ENCODE peak calls at places on chromosomes 6 and 20, in five cellular contexts. U, Q, V, E and K are unnamed samples.

GRCh38 chr6:90168693-90169131 is 127.9 kb downstream of the BACH2 start:
- DNase-seq in V (no peak), E (no peak), U (no peak), Q (no peak), K (no peak)

GRCh38 chr6:2221724-2222274 is 23.6 kb downstream of the GMDS start:
- DNase-seq in V (no peak), Q (no peak), U (no peak), E (no peak), K (no peak)

GRCh38 chr20:1375515-1375914 is 17.3 kb downstream of the FKBP1A start:
- DNase-seq in Q (no peak), V (no peak), U (no peak), E (no peak), K (no peak)

GRCh38 chr6:39208233-39208720 is 21.0 kb downstream of the KCNK5 start:
- DNase-seq in U (no peak), Q (no peak), E (no peak), V (no peak), K (no peak)

GRCh38 chr20:58025233-58025632 is 203.2 kb downstream of the ANKRD60 start:
- DNase-seq in V (no peak), Q (peak), E (no peak), U (no peak), K (no peak)

GRCh38 chr6:36912583-36912982 is 26.8 kb downstream of the C6orf89 start:
- DNase-seq in V (no peak), Q (no peak), E (no peak), U (peak), K (no peak)

GRCh38 chr6:98764378-98764911 is 69.9 kb upstream of the POU3F2 start:
- DNase-seq in E (no peak), U (no peak), Q (no peak), V (no peak), K (no peak)

GRCh38 chr20:14245368-14245970 is 91.9 kb downstream of the FLRT3 start:
- DNase-seq in U (no peak), E (no peak), Q (no peak), V (no peak), K (no peak)

GRCh38 chr6:157293780-157294179 is 29.5 kb downstream of the TMEM242 start:
- DNase-seq in U (no peak), E (no peak), Q (no peak), V (no peak), K (no peak)

GRCh38 chr6:81791756-81792155 is 39.3 kb upstream of the TENT5A start:
- DNase-seq in E (no peak), V (no peak), U (no peak), Q (no peak), K (no peak)

GRCh38 chr6:156942266-156942665 is 165.1 kb downstream of the ARID1B start:
- DNase-seq in Q (no peak), V (peak), U (no peak), E (no peak), K (peak)

GRCh38 chr20:47133809-47134456 is 222.6 kb downstream of the ZMYND8 start:
- DNase-seq in U (no peak), Q (no peak), E (peak), V (no peak), K (peak)

GRCh38 chr20:33317424-33318095 is 34.5 kb downstream of the BPIFB1 start:
- DNase-seq in U (no peak), E (no peak), V (no peak), Q (no peak), K (no peak)

GRCh38 chr6:136784910-136785746 is 7.1 kb downstream of the MAP3K5 start:
- DNase-seq in U (peak), Q (peak), V (no peak), E (peak), K (no peak)

GRCh38 chr6:138188278-138188923 is 26.7 kb downstream of the ARFGEF3 start:
- DNase-seq in E (no peak), V (no peak), Q (no peak), U (peak), K (peak)

GRCh38 chr20:9460518-9460917 is 53.9 kb upstream of the LAMP5 start:
- DNase-seq in U (no peak), V (no peak), Q (no peak), E (no peak), K (no peak)

GRCh38 chr6:129498950-129499870 is 210.8 kb downstream of the ARHGAP18 start:
- DNase-seq in V (peak), Q (no peak), U (no peak), E (no peak), K (peak)

GRCh38 chr20:63980317-63980805 is 571 bp upstream of the PRPF6 start:
- DNase-seq in Q (no peak), V (no peak), E (no peak), U (no peak), K (no peak)

GRCh38 chr6:134381926-134382325 is 64.0 kb upstream of the SGK1 start:
- DNase-seq in V (no peak), Q (no peak), U (peak), E (no peak), K (no peak)

GRCh38 chr20:62707981-62708521 is 585 bp upstream of the NTSR1 start:
- DNase-seq in U (no peak), Q (no peak), E (no peak), V (peak), K (peak)